ENCODE peak calls at places on chromosomes 4 and X, in four cellular contexts. O is nephron progenitor cell, J is SJCRH30, H is brain microvascular endothelial cell. D is an unnamed sample.

GRCh38 chr4:5165419-5166369 is 114.4 kb downstream of the STK32B start:
- DNase-seq in O (no peak), H (peak; percentile 60), J (peak; percentile 64), D (no peak)

GRCh38 chr4:108355523-108356208 is 186.9 kb upstream of the LEF1 start:
- DNase-seq in H (no peak), J (peak; percentile 42), O (no peak), D (peak; percentile 64)

GRCh38 chr4:189941005-189941450 is 356 bp downstream of the FRG1 start:
- DNase-seq in O (no peak), J (no peak), H (no peak), D (no peak)

GRCh38 chr4:127370495-127371069 is 262.2 kb upstream of the INTU start:
- DNase-seq in J (peak; percentile 29), O (no peak), H (no peak), D (no peak)

GRCh38 chr4:135250040-135250439 is 1048.5 kb upstream of the PABPC4L start:
- DNase-seq in O (no peak), J (no peak), H (no peak), D (no peak)

GRCh38 chr4:26468977-26469376 is 21.3 kb downstream of the CCKAR start:
- DNase-seq in O (no peak), H (no peak), J (no peak), D (no peak)

GRCh38 chr4:149997881-149998421 is 80.3 kb upstream of the DCLK2 start:
- DNase-seq in H (no peak), O (no peak), J (no peak), D (no peak)

GRCh38 chr4:17497890-17498523 is 13.9 kb downstream of the QDPR start:
- DNase-seq in O (no peak), J (no peak), H (no peak), D (no peak)

GRCh38 chrX:111088628-111089027 is 7.4 kb upstream of the PAK3 start:
- DNase-seq in J (no peak), H (no peak), O (no peak), D (no peak)

GRCh38 chr4:13615162-13615561 is 12.4 kb downstream of the BOD1L1 start:
- DNase-seq in O (no peak), H (no peak), J (no peak), D (no peak)

GRCh38 chrX:101659601-101660063 is at the start of gene ARMCX2:
- DNase-seq in O (peak; percentile 37), J (peak; percentile 92), H (peak; percentile 49), D (no peak)

GRCh38 chr4:188930822-188931221 is 791.6 kb downstream of the TRIML1 start:
- DNase-seq in H (no peak), O (peak; percentile 51), J (peak; percentile 2), D (no peak)

GRCh38 chr4:2411786-2412510 is 6.5 kb downstream of the ZFYVE28 start:
- DNase-seq in J (no peak), O (no peak), H (no peak), D (peak; percentile 40)

GRCh38 chr4:150098214-150098613 is 20.0 kb downstream of the DCLK2 start:
- DNase-seq in J (no peak), H (peak; percentile 68), O (no peak), D (no peak)

GRCh38 chrX:87064522-87064921 is 453.1 kb upstream of the KLHL4 start:
- DNase-seq in H (no peak), J (no peak), O (no peak), D (no peak)

GRCh38 chr4:120895554-120895953 is 27.0 kb downstream of the PRDM5 start:
- DNase-seq in J (no peak), O (no peak), H (no peak), D (no peak)

GRCh38 chr4:189206953-189207352 is 733.7 kb upstream of the FRG1 start:
- DNase-seq in H (no peak), O (no peak), J (no peak), D (no peak)

GRCh38 chr4:4762909-4763814 is 96.3 kb upstream of the MSX1 start:
- DNase-seq in H (peak; percentile 52), O (no peak), J (peak; percentile 73), D (no peak)

D was measured in CD4-positive, alpha-beta memory T cell.